ENCODE peak calls at places on chromosomes 7 and 10, in ten cellular contexts. F, B, X, M, U, C, H, R, A and D are unnamed samples.

GRCh38 chr10:122115874-122116273 is 126.9 kb downstream of the TACC2 start:
- DNase-seq in X (no peak), R (no peak), M (no peak), A (no peak), C (no peak), U (no peak), F (no peak), H (no peak), B (no peak), D (no peak)

GRCh38 chr10:86198271-86198670 is 168.3 kb downstream of the GRID1 start:
- DNase-seq in X (no peak), M (no peak), C (peak), F (no peak), R (no peak), B (no peak), A (no peak), H (no peak), U (no peak), D (no peak)

GRCh38 chr10:132851451-132851850 is 65.5 kb upstream of the NKX6-2 start:
- DNase-seq in A (no peak), X (no peak), R (no peak), H (no peak), B (no peak), U (no peak), M (no peak), F (peak), C (peak), D (no peak)

GRCh38 chr10:79562135-79562756 is 2.0 kb upstream of the SFTPA2 start:
- DNase-seq in C (no peak), H (peak), B (peak), U (no peak), X (peak), M (peak), F (peak), R (peak), A (peak), D (peak)

GRCh38 chr7:134368851-134369533 is 52.3 kb upstream of the SLC35B4 start:
- DNase-seq in A (no peak), C (no peak), B (no peak), H (no peak), X (no peak), M (peak), R (peak), U (peak), F (no peak), D (peak)

GRCh38 chr10:50336140-50336539 is 84.8 kb upstream of the ASAH2 start:
- DNase-seq in H (no peak), M (no peak), X (no peak), F (no peak), A (no peak), R (no peak), C (no peak), B (no peak), U (no peak), D (no peak)

GRCh38 chr7:66946545-66946944 is 25.5 kb downstream of the TMEM248 start:
- DNase-seq in R (no peak), U (no peak), C (no peak), H (no peak), M (no peak), A (no peak), F (no peak), X (no peak), B (no peak), D (no peak)

GRCh38 chr7:129864042-129864441 is 88.7 kb downstream of the UBE2H start:
- DNase-seq in C (peak), F (no peak), A (no peak), M (peak), H (no peak), R (no peak), X (no peak), B (no peak), U (no peak), D (no peak)

GRCh38 chr7:32043688-32044087 is 26.5 kb downstream of the PDE1C start:
- DNase-seq in F (no peak), X (no peak), B (no peak), A (peak), M (peak), U (peak), R (peak), C (no peak), H (no peak), D (no peak)

GRCh38 chr10:2146079-2146478 is 408.8 kb upstream of the ADARB2 start:
- DNase-seq in B (no peak), U (no peak), X (no peak), F (no peak), H (no peak), R (no peak), C (no peak), M (no peak), A (no peak), D (no peak)

GRCh38 chr7:37105762-37106161 is 342.9 kb downstream of the ELMO1 start:
- DNase-seq in X (no peak), A (no peak), C (no peak), R (no peak), H (no peak), F (no peak), M (no peak), U (no peak), B (no peak), D (no peak)

GRCh38 chr10:73931767-73932624 is 21.1 kb downstream of the PLAU start:
- DNase-seq in F (peak), B (peak), A (peak), H (peak), M (no peak), R (peak), C (no peak), X (peak), U (no peak), D (peak)

GRCh38 chr7:4958477-4959301 is at the start of gene MMD2:
- DNase-seq in F (peak), X (no peak), M (no peak), R (no peak), U (no peak), C (no peak), A (no peak), B (no peak), H (no peak), D (no peak)

GRCh38 chr7:108630002-108630401 is 60.3 kb downstream of the DNAJB9 start:
- DNase-seq in C (no peak), H (no peak), A (no peak), B (no peak), R (no peak), F (no peak), M (peak), X (no peak), U (no peak), D (peak)

GRCh38 chr10:49053053-49053997 is 62.0 kb downstream of the VSTM4 start:
- DNase-seq in A (no peak), M (no peak), H (peak), F (no peak), U (no peak), C (no peak), B (no peak), X (no peak), R (peak), D (no peak)

GRCh38 chr10:75208177-75208576 is 2.4 kb upstream of the VDAC2 start:
- DNase-seq in M (peak), F (no peak), R (peak), C (no peak), A (peak), X (no peak), H (peak), B (no peak), U (no peak), D (no peak)